ENCODE peak calls at places on chromosomes 12 and 14, in five cellular contexts. T, C, R, I and S are unnamed samples.

GRCh38 chr12:101298426-101298825 is 18.5 kb downstream of the UTP20 start:
- DNase-seq in C (peak), I (no peak), R (peak), T (peak), S (no peak)

GRCh38 chr14:36306836-36307235 is 13.6 kb downstream of the MBIP start:
- DNase-seq in C (no peak), I (no peak), R (no peak), T (no peak), S (no peak)

GRCh38 chr14:98937712-98938505 is 334.1 kb downstream of the BCL11B start:
- DNase-seq in T (no peak), I (no peak), R (no peak), C (peak), S (no peak)

GRCh38 chr12:50326636-50327284 is 43.4 kb upstream of the LIMA1 start:
- DNase-seq in I (no peak), R (no peak), C (peak), T (peak), S (no peak)

GRCh38 chr12:13222076-13222475 is 25.6 kb downstream of the EMP1 start:
- DNase-seq in R (no peak), T (no peak), C (no peak), I (no peak), S (no peak)

GRCh38 chr12:116389990-116390655 is 112.6 kb upstream of the MED13L start:
- DNase-seq in R (peak), T (peak), I (no peak), C (peak), S (no peak)

GRCh38 chr14:101357038-101357437 is 204.3 kb upstream of the DIO3 start:
- DNase-seq in I (no peak), R (no peak), C (no peak), T (no peak), S (no peak)

GRCh38 chr12:107632246-107632645 is 53.4 kb upstream of the PWP1 start:
- DNase-seq in I (no peak), T (no peak), C (peak), R (no peak), S (no peak)

GRCh38 chr12:7197846-7198245 is 8.4 kb downstream of the PEX5 start:
- DNase-seq in T (no peak), R (no peak), I (no peak), C (no peak), S (peak)

GRCh38 chr12:96256672-96257361 is 62.6 kb downstream of the ELK3 start:
- DNase-seq in C (no peak), I (no peak), R (no peak), T (no peak), S (no peak)

GRCh38 chr14:77641207-77641533 is 24.7 kb upstream of the SPTLC2 start:
- DNase-seq in C (no peak), R (no peak), T (no peak), I (no peak), S (no peak)

GRCh38 chr12:108307006-108307405 is 32.1 kb downstream of the CMKLR1 start:
- DNase-seq in C (peak), T (peak), R (peak), I (no peak), S (no peak)